ENCODE peak calls at places on chromosomes 4 and X, in seven cellular contexts. F, R, Z, A, B, M and U are unnamed samples.

GRCh38 chr4:66169341-66169740 is 499.1 kb upstream of the EPHA5 start:
- DNase-seq in R (peak), M (no peak), F (no peak), B (peak), Z (no peak), A (no peak), U (no peak)

GRCh38 chr4:140579278-140579677 is 10.5 kb upstream of the UCP1 start:
- DNase-seq in M (no peak), F (no peak), A (no peak), B (no peak), R (no peak), Z (no peak), U (no peak)

GRCh38 chr4:81606166-81606565 is 134.5 kb upstream of the RASGEF1B start:
- DNase-seq in M (no peak), R (no peak), F (no peak), A (no peak), B (no peak), Z (no peak), U (no peak)

GRCh38 chr4:90546114-90546513 is 418.9 kb downstream of the CCSER1 start:
- DNase-seq in F (no peak), R (no peak), A (no peak), Z (no peak), M (no peak), B (peak), U (no peak)

GRCh38 chr4:54234497-54235205 is 5.6 kb downstream of the PDGFRA start:
- DNase-seq in A (no peak), Z (no peak), B (no peak), F (no peak), M (no peak), R (no peak), U (no peak)

GRCh38 chr4:188887905-188888304 is 748.7 kb downstream of the TRIML1 start:
- DNase-seq in A (no peak), F (no peak), M (no peak), Z (no peak), B (no peak), R (no peak), U (no peak)

GRCh38 chr4:40596522-40596921 is 33.1 kb downstream of the RBM47 start:
- DNase-seq in A (no peak), M (no peak), Z (no peak), B (no peak), R (no peak), F (no peak), U (no peak)

GRCh38 chrX:97310373-97310772 is 426.7 kb downstream of the RPA4 start:
- DNase-seq in Z (no peak), M (no peak), A (no peak), R (no peak), B (peak), F (no peak), U (no peak)

GRCh38 chr4:189837462-189837861 is 103.2 kb upstream of the FRG1 start:
- DNase-seq in A (no peak), B (no peak), R (no peak), F (no peak), Z (no peak), M (no peak), U (no peak)

GRCh38 chrX:6468716-6469115 is 66.2 kb downstream of the VCX3A start:
- DNase-seq in F (no peak), B (no peak), Z (no peak), A (no peak), M (no peak), R (no peak), U (no peak)

GRCh38 chrX:153649178-153649914 is 2.3 kb downstream of the DUSP9 start:
- DNase-seq in Z (peak), M (no peak), R (peak), A (peak), B (peak), F (no peak), U (no peak)

GRCh38 chrX:2391869-2392606 is 108.7 kb downstream of the DHRSX start:
- DNase-seq in F (peak), Z (peak), M (no peak), R (no peak), A (peak), B (peak), U (no peak)

GRCh38 chr4:118351851-118352827 is 664 bp downstream of the PRSS12 start:
- DNase-seq in A (peak), F (peak), B (peak), R (peak), M (peak), Z (peak), U (peak)

GRCh38 chr4:111631157-111631999 is 513.9 kb upstream of the FAM241A start:
- DNase-seq in B (peak), F (peak), R (no peak), A (no peak), M (no peak), Z (no peak), U (no peak)

GRCh38 chrX:37350034-37350365 is 836 bp downstream of the PRRG1 start:
- DNase-seq in M (no peak), Z (peak), A (peak), B (peak), R (no peak), F (peak), U (no peak)

GRCh38 chr4:53558061-53558801 is 33.1 kb downstream of the LNX1 start:
- DNase-seq in A (no peak), B (peak), M (no peak), Z (no peak), R (peak), F (no peak), U (no peak)

GRCh38 chr4:83484500-83485431 is at the start of gene ABRAXAS1:
- DNase-seq in B (peak), Z (peak), R (peak), A (peak), F (peak), M (peak), U (peak)

DNA sequence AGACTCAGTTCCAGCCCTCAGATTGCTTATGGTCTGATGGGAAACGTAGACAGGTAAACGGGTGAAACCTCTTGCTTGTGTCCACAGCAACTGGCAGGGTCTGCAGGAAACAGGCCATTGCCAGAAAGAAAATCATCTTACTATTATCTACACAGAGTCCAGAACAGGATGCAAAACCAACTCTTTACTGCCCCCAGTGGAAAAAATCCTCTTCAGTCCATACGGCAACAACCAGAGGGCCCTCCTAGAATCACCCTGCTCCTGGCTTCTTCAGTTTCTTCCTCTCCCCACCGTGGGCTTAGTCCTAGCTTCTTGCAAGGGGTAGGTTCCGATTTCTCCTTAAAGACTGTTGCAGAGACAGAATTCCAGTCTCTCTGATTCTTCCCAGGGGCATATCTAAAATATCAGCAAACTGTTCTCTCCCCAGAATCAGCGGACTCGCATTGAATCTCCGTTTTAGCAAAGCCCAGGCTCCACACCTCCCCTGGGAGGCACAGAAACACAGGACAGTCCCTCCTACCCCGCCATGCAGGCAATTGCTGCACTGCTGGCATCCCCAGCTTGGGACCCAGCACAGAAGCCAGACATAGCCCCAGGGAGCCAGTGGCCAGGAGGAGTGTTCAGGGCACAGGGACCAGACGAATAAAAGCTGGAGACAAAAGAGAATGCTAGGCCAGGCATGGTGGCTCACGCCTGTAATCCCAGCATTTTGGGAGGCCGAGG is 41.0 kb upstream of the SH3RF1 start:
- DNase-seq in B (peak), M (peak), Z (peak), R (peak), F (peak), A (no peak), U (no peak)
- TF ChIP-seq CTCF in B (peak), M (peak), Z (peak), R (peak), F (peak), A (peak), U (peak)

GRCh38 chr4:158850371-158850770 is 81.5 kb downstream of the FNIP2 start:
- DNase-seq in M (no peak), R (no peak), F (no peak), A (no peak), Z (no peak), B (no peak), U (no peak)

GRCh38 chr4:158845166-158846041 is 76.6 kb downstream of the FNIP2 start:
- DNase-seq in F (peak), B (no peak), A (no peak), R (no peak), Z (no peak), M (no peak), U (no peak)

GRCh38 chr4:158847535-158847934 is 78.7 kb downstream of the FNIP2 start:
- DNase-seq in Z (no peak), B (no peak), A (no peak), M (no peak), R (no peak), F (no peak), U (no peak)

GRCh38 chr4:158850800-158851644 is 82.2 kb downstream of the FNIP2 start:
- DNase-seq in Z (no peak), F (peak), B (peak), M (no peak), A (no peak), R (no peak), U (no peak)

GRCh38 chr4:158849681-158850080 is 80.9 kb downstream of the FNIP2 start:
- DNase-seq in A (no peak), R (no peak), F (no peak), M (no peak), B (no peak), Z (no peak), U (no peak)
- TF ChIP-seq CTCF in A (no peak), R (no peak), F (no peak), M (no peak), B (no peak), Z (no peak), U (no peak)

GRCh38 chr4:150142831-150143230 is 64.6 kb downstream of the DCLK2 start:
- DNase-seq in B (no peak), M (no peak), F (no peak), A (no peak), R (no peak), Z (no peak), U (no peak)

GRCh38 chr4:150140774-150141400 is 62.6 kb downstream of the DCLK2 start:
- DNase-seq in F (peak), B (peak), M (no peak), R (no peak), A (no peak), Z (no peak), U (no peak)

GRCh38 chr4:150149381-150149780 is 71.1 kb downstream of the DCLK2 start:
- DNase-seq in M (no peak), A (no peak), B (no peak), F (peak), R (no peak), Z (no peak), U (no peak)

GRCh38 chr4:150145950-150146340 is 67.7 kb downstream of the DCLK2 start:
- DNase-seq in B (no peak), R (no peak), A (no peak), M (no peak), Z (no peak), F (no peak), U (no peak)

DNA sequence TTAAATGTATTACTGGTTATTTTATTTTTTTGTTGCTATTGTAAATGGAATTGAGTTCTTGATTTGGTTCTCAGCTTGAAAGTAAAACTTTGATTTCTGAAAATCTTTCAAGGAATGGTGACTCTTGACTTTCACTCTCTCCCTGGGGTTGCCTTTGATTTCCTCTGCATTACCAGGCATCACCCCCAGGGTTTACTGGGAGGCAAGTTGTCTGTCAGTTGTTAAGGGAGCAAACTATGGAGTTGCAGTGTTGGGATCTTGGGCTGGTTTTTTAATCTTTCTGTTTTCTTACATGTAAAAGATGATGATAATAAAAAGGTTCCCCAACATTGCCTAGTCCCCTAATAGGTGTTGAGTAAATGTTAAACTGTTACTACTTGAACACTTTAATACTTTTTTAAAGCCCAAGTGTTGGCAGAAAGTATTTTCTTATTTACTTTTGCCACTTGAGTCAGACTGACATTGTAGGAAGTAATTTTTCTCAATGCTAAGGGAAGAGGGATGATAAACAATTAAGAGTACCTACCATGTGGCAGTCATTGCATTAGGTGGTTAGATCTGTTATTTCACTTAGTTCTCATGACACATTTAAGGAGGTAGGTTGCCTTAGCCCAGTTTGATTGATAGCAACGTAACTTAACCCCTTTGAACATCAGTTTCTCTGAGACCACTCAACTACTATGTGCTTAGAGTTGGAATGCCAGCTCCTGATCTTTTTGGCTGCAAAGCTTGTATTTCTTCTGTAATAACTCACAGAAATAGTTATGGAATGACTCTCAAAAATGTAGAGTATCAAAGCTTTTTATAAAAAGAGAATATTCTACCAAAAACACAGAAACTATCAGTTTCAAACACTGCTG is 67.1 kb downstream of the DCLK2 start:
- DNase-seq in M (no peak), R (no peak), F (no peak), A (no peak), Z (no peak), B (no peak), U (no peak)
- TF ChIP-seq CTCF in M (no peak), R (peak), F (peak), A (no peak), Z (no peak), B (no peak), U (peak)

DNA sequence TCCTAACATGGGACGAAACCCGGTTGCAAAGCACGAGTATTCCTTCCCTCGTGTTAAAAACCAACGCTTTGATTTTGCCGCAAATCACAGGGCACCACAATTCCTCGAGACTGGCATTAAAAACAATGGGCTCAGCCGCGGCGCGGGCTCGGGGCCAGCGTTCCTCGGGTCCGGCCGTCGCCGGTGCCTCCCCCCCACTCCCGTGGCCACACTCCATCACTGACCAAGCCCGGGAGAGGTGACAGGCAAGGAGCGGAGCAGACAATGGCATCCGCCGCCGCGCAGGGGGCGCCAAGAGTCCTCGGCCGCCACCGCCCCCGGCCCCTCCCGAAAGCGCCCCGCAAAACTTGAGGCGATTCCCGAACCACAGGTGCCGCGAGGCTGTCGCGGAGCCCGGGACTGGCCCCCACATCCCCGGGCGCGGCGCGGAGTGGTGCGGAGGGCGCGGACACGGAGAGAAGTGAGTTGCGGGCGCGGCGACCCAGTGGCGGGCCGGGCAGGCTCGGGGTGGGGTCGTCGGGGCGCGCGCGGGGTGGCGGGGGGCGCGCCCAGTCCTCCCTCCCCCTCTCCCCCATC is 445 bp downstream of the AP1S2 start:
- DNase-seq in F (peak), A (peak), M (peak), R (peak), B (peak), Z (peak), U (peak)
- TF ChIP-seq CTCF in F (no peak), A (peak), M (no peak), R (no peak), B (no peak), Z (no peak), U (peak)

DNA sequence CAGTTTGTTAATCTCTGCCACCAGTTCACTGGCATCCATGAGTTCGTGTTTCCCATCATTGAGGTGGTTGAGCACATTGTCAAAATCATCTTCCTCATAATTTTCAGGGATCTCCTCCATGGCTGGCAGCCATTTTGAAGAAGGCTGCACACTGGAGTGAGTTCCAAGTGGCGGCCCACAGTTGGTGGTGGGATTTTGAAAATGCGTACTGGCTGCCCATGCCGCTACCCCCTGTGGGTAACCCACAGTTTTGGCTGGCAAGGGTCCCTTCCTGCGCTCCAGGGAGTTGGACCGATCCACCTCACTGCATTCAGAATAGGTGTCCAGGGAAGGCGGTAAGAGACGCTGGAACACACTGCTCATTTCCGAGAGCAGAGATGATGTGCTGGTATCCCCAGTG is 11.2 kb downstream of the PCDH18 start:
- DNase-seq in B (no peak), M (no peak), F (no peak), Z (no peak), A (no peak), R (no peak), U (no peak)
- TF ChIP-seq CTCF in B (no peak), M (no peak), F (no peak), Z (no peak), A (no peak), R (no peak), U (no peak)

GRCh38 chrX:151397741-151398070 is 700 bp downstream of the VMA21 start:
- DNase-seq in M (no peak), Z (peak), B (no peak), F (peak), R (no peak), A (no peak), U (no peak)

GRCh38 chrX:151398346-151398745 is 1.3 kb downstream of the VMA21 start:
- DNase-seq in R (no peak), F (no peak), M (no peak), Z (no peak), A (no peak), B (no peak), U (no peak)

GRCh38 chrX:151393514-151393913 is 3.5 kb upstream of the VMA21 start:
- DNase-seq in R (no peak), M (no peak), B (no peak), A (no peak), F (no peak), Z (no peak), U (no peak)

GRCh38 chrX:151396827-151397740 is at the start of gene VMA21:
- DNase-seq in B (peak), F (peak), Z (peak), A (peak), M (peak), R (peak), U (peak)

DNA sequence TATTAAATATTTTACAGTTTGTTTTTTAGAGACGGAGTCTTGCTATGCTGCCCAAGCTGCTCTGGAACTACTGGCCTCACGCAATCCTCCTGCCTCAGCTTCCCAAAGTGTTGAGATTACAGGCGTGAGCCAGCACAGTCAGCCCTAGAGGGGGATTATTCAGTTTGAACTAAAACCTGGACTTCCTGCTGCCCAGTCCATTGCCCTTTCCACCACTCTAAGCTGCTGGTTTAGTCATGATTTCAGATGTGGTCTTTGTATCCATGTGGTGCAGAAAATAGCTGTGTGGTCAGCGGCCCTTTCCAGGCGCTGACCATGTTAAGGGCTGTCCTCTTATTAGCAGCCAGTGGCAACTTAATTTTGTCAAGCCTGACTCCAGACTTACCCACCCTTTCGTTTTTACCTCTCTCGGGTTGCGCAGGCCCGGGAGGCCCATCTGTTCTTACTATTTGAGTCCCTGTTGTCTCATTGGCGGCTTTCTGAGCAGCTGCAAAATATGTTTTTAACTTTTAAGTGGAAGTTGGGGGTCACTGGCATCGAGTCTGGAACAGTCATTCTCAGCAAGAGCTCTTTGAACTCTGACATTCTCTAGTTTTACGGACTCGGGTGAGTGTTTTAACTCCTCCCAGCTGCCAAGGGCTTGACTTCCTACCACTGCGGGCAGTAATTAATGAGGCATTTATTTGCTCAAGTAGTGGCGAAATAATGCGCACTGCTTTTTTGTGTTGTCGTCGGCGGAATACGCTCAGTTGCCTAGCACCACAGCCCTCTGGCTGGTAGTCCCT is 772 bp upstream of the VMA21 start:
- DNase-seq in R (no peak), A (no peak), Z (no peak), B (no peak), F (peak), M (no peak), U (no peak)
- TF ChIP-seq CTCF in R (no peak), A (no peak), Z (no peak), B (no peak), F (no peak), M (no peak), U (no peak)

GRCh38 chrX:107429090-107429489 is 20.4 kb upstream of the FRMPD3 start:
- DNase-seq in M (no peak), F (peak), Z (no peak), B (peak), R (no peak), A (peak), U (no peak)
- TF ChIP-seq CTCF in M (no peak), F (peak), Z (peak), B (peak), R (peak), A (peak), U (peak)

GRCh38 chr4:112765317-112765989 is 128.5 kb downstream of the LARP7 start:
- DNase-seq in M (no peak), B (peak), A (no peak), R (no peak), F (peak), Z (no peak), U (no peak)
- TF ChIP-seq CTCF in M (no peak), B (peak), A (peak), R (peak), F (peak), Z (peak), U (peak)

DNA sequence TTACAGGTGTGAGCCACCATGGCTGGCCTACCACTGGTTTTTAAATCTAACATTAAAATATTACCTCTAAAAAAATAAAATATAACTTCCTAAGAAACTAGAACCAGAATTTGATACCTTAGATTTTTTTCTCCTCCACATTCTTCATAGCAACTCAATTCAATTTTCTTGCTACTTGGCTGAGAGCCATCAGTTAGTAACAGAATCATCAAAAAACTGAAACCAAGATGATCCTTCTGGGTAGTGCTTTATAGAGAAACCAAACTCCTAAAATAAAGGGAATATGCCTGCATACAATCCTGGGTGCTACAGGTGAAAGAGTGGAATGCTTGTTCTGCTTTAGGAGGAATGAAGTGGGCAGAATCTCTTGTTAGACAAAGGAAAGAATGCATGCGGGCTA is 64.4 kb downstream of the RPS3A start:
- DNase-seq in A (no peak), B (no peak), F (no peak), Z (no peak), M (no peak), R (no peak), U (no peak)
- TF ChIP-seq CTCF in A (no peak), B (no peak), F (no peak), Z (no peak), M (no peak), R (no peak), U (no peak)